ENCODE peak calls at places on chromosomes 2 and 18, in five cellular contexts. R, O, Y, V and X are unnamed samples.

GRCh38 chr2:1766851-1767771 is 22.8 kb upstream of the PXDN start:
- DNase-seq in R (no peak), O (no peak), Y (no peak), V (no peak), X (peak)

GRCh38 chr2:161075701-161076100 is 84.5 kb upstream of the TANK start:
- DNase-seq in R (no peak), O (no peak), Y (no peak), V (no peak), X (no peak)

GRCh38 chr2:235848055-235848454 is 320.1 kb downstream of the GBX2 start:
- DNase-seq in R (no peak), O (no peak), Y (no peak), V (no peak), X (no peak)

GRCh38 chr2:226360658-226361057 is 439.0 kb downstream of the IRS1 start:
- DNase-seq in R (no peak), O (no peak), Y (no peak), V (peak), X (no peak)

GRCh38 chr2:212777020-212777491 is 238.5 kb upstream of the ERBB4 start:
- DNase-seq in R (peak), O (peak), Y (no peak), V (peak), X (peak)

GRCh38 chr18:12076424-12077140 is 17.1 kb upstream of the ANKRD62 start:
- DNase-seq in R (no peak), O (peak), Y (no peak), V (no peak), X (peak)

GRCh38 chr2:128318776-128319456 is at the start of gene HS6ST1:
- DNase-seq in R (no peak), O (peak), Y (peak), V (peak), X (peak)

GRCh38 chr2:108447947-108448677 is 894 bp upstream of the GCC2 start:
- DNase-seq in R (no peak), O (peak), Y (no peak), V (peak), X (no peak)

GRCh38 chr18:51253476-51253875 is 56.0 kb upstream of the MEX3C start:
- DNase-seq in R (no peak), O (no peak), Y (no peak), V (peak), X (no peak)

GRCh38 chr2:188196343-188197008 is 95.2 kb upstream of the GULP1 start:
- DNase-seq in R (no peak), O (no peak), Y (no peak), V (no peak), X (no peak)

GRCh38 chr2:188202777-188203176 is 88.9 kb upstream of the GULP1 start:
- DNase-seq in R (no peak), O (no peak), Y (no peak), V (no peak), X (no peak)

GRCh38 chr2:188203756-188204155 is 87.9 kb upstream of the GULP1 start:
- DNase-seq in R (no peak), O (no peak), Y (no peak), V (no peak), X (no peak)

GRCh38 chr2:188201639-188202038 is 90.0 kb upstream of the GULP1 start:
- DNase-seq in R (no peak), O (no peak), Y (no peak), V (no peak), X (no peak)

DNA sequence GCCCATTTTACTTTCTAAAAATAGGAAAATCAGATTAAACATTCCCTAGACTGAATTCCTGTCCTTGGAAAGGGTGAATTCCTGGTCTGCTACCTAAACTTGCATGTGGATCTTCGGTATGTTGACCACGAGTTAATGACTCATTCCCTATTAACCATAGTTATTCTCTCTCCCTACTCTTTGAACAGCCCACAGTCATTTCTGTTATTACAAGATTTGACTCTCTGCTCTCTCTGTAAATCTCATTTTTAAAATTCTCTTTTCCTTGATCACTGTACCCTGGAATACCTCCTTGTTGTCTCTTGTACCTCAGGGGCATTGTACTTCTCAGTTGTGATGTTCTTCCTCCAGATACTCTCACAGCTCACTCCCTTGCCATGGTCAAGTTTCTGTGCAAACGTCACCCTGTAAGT is 92.0 kb upstream of the GULP1 start:
- DNase-seq in R (no peak), O (peak), Y (no peak), V (peak), X (no peak)
- TF ChIP-seq JUNB in R (no peak), O (peak), Y (no peak), V (no peak), X (no peak)

DNA sequence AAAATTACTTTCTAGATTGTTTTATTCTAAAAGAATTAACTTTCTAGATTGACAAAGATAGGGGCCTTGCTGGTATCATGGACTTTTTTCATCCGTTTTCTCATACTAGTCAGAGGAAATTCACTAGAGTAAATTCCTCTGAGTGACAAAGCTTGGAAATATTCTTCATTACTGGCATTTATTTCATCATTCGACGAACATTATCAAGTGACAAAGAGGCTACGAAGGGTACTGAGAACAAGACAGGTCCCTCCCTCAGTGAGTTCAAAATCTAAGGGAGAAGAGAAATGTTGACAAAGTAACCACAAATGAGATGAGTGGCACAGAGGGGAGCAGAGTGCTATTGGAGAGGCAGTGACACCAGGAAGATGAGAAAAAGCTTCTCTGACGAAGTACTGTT is 4.3 kb downstream of the EPG5 start:
- DNase-seq in R (no peak), O (no peak), Y (no peak), V (no peak), X (no peak)
- TF ChIP-seq JUNB in R (no peak), O (no peak), Y (no peak), V (no peak), X (no peak)

GRCh38 chr2:205889073-205889472 is 196.9 kb downstream of the INO80D start:
- DNase-seq in R (no peak), O (peak), Y (no peak), V (no peak), X (no peak)

GRCh38 chr2:205883965-205884364 is 201.7 kb downstream of the NRP2 start:
- DNase-seq in R (no peak), O (no peak), Y (no peak), V (no peak), X (no peak)

GRCh38 chr2:205887637-205888036 is 198.3 kb downstream of the INO80D start:
- DNase-seq in R (no peak), O (no peak), Y (no peak), V (no peak), X (no peak)

GRCh38 chr2:205883026-205883425 is 200.7 kb downstream of the NRP2 start:
- DNase-seq in R (no peak), O (no peak), Y (no peak), V (no peak), X (peak)

DNA sequence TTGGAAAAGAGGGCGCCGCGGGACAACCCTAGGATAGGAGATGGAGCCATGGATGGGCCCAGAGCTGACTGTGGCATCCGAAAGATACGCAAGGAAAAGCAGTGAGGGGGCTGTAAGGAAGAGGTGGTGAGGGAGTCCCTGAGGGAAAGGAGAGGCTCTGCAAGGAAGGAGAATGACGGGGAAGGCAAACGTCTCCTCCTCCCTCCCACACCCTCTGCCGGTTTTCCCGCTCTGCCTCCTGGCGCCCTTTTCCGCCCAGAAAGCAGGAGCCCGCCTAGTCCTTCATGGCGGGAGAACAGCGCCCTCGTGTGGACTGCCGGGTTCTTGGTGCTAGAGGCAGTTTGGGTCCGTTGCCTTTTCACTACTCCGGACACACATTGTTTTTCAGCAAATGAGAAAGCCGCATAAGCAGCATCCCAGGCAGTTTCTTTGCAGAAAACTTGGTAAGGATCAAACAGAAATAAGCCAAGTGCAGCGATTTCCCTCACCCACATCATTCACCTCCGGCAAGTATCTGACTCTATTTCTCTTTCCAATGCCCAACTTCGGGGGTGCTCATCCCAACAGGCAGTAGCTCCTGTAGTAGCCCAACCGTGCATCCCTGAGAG is 200.4 kb downstream of the INO80D start:
- DNase-seq in R (no peak), O (peak), Y (peak), V (peak), X (peak)
- TF ChIP-seq JUNB in R (no peak), O (no peak), Y (no peak), V (no peak), X (no peak)

DNA sequence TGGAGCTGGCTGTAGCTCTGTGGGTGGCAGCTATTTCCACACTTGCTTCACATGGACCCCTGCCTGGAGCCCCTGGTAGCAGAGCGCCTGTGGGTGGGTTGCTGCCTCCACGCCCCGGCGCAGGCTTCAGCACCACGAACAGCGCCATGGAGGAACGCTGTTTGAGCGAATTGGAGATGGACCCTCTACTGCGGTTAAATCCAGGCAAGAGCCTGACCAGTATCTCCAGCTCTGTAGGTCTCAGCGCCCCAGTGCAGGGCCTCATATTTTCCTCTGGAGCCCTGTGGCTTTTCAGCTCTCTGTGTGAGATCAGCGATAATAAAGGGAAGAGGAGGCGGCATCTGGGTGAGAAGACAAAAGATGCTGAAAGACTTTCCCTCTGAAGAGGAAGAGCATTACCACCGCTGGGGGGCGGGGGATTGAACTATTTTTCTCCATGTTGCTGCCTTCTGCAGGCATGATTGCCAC is 12.0 kb downstream of the ONECUT2 start:
- DNase-seq in R (no peak), O (no peak), Y (no peak), V (no peak), X (peak)
- TF ChIP-seq JUNB in R (no peak), O (no peak), Y (no peak), V (no peak), X (no peak)

DNA sequence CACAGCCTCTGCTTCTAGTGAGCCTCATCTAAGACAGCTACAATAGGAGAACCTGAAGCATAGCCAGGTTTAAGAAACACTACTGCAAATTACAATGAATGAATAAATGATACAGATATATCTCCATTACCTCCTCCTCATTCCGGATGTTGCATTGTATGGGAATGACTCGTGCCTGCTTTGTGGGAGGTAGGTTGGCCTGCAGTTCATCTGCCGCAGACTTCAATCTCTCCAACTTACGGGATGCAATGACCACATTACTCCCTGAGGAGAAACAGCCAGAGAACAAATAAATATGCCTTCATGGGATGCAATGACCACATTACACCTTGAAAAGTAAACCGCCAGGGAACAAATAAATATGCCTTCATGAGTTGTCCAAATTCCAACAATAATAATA is 15.4 kb downstream of the PECR start:
- DNase-seq in R (no peak), O (no peak), Y (no peak), V (no peak), X (no peak)
- TF ChIP-seq JUNB in R (no peak), O (no peak), Y (no peak), V (no peak), X (no peak)

DNA sequence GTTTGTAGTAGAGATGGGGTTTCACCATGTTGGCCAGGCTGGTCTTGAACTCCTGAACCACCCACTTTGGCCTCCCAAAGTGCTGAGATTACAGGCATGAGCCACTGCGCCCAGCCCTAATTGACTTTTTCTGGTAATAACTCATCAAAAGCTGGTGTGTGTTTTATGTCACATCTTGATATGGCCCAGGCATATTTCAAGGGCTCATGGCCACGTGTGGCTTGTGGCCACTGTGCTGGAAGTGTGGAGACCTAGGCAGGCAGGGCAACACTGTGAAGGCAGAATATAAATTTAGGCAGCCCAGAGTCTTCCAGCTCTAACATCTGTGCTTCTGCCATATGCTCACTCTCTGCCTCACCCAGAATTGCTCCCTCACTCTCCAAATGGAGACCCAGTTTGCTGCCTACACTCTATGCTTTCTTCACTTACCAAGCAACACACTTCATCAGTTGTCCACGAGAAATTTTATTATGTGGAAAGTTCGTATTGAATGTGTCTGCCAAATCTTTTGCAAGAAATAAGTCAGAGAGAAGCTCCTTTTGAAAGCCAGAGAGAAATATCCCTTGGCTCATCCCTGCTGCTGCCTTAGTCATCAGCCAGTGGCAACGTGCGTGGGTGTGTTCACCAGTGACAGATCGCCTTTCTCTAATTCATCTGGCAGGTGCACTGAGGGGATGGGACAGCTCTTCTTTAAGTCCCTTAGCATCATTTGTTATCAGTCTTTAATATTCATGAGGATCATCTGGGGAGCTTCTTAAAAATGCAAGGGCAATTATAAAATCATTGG is 129.4 kb upstream of the CXCR4 start:
- DNase-seq in R (no peak), O (no peak), Y (no peak), V (no peak), X (no peak)
- TF ChIP-seq JUNB in R (no peak), O (no peak), Y (no peak), V (no peak), X (no peak)

DNA sequence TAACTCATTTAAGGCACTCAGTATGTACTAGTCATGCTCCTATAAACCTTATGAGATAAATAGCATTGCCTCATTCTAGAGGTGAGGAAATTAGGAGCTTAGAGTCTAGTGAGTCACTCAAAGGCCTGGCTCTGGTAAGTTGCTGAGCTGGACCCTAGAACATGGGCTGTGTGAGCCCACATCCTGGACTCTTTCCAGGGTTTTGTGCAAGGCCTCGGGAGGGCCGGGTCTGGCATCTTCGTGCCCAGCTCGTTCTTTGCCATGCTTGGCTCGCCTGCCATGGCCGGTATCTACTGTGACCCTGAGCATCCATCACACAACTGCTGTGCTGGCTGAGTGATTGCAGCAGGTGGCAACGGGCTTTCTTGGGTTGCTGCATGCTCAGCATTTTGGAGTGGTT is 168.0 kb downstream of the LPIN1 start:
- DNase-seq in R (no peak), O (no peak), Y (no peak), V (no peak), X (no peak)
- TF ChIP-seq JUNB in R (no peak), O (no peak), Y (no peak), V (no peak), X (no peak)

GRCh38 chr2:216229488-216229887 is 120.3 kb downstream of the XRCC5 start:
- DNase-seq in R (no peak), O (no peak), Y (no peak), V (no peak), X (no peak)
- TF ChIP-seq JUNB in R (no peak), O (no peak), Y (no peak), V (no peak), X (no peak)

DNA sequence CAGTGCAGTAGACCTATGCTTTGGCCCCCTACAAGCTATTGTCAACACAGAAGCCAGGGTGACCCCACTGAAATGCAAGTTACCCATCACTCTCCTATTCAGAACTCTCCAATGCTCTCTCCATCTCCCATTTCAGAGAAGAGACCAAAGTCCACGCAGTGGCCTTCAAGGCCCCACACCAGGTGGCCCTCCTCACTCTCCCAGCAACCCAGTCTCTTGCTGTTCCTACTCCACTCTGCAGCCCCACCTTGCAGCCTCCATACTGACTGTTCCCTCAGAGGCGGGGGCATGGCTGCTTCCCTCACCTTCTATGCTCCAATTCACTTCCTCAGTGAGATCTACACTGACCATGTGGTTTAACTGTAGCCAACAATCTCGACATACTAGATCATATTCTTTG is 313.3 kb downstream of the CELF4 start:
- DNase-seq in R (no peak), O (no peak), Y (no peak), V (no peak), X (no peak)
- TF ChIP-seq JUNB in R (no peak), O (no peak), Y (no peak), V (no peak), X (no peak)